ENCODE peak calls at places on chromosomes 2 and 18, in seven cellular contexts. O, Y, I, C, N, S and D are unnamed samples.

GRCh38 chr2:215796160-215796559 is 217.2 kb downstream of the MREG start:
- DNase-seq in O (no peak), Y (peak; percentile 85), I (no peak), C (no peak), N (no peak), S (no peak), D (no peak)

GRCh38 chr2:24970483-24971299 is 1.1 kb downstream of the DNAJC27 start:
- DNase-seq in O (no peak), Y (peak; percentile 50), I (peak; percentile 48), C (no peak), N (no peak), S (no peak), D (no peak)

GRCh38 chr2:42922790-42923631 is 130.6 kb upstream of the HAAO start:
- DNase-seq in O (peak; percentile 91), Y (peak; percentile 92), I (peak; percentile 90), C (no peak), N (no peak), S (no peak), D (no peak)

GRCh38 chr2:23526114-23526513 is 141.1 kb downstream of the KLHL29 start:
- DNase-seq in O (no peak), Y (no peak), I (no peak), C (no peak), N (no peak), S (no peak), D (no peak)

GRCh38 chr2:157785200-157785599 is 90.9 kb downstream of the ACVR1 start:
- DNase-seq in O (no peak), Y (peak; percentile 43), I (peak; percentile 31), C (no peak), N (no peak), S (no peak), D (no peak)

GRCh38 chr2:156883828-156884615 is 373.5 kb upstream of the GALNT5 start:
- DNase-seq in O (no peak), Y (peak; percentile 28), I (peak; percentile 82), C (no peak), N (no peak), S (no peak), D (no peak)

GRCh38 chr18:67514465-67514864 is 2.1 kb downstream of the DSEL start:
- DNase-seq in O (no peak), Y (no peak), I (no peak), C (no peak), N (no peak), S (no peak), D (no peak)

GRCh38 chr2:43000242-43001054 is 208.1 kb upstream of the HAAO start:
- DNase-seq in O (no peak), Y (no peak), I (no peak), C (no peak), N (peak; percentile 52), S (no peak), D (peak; percentile 49)

GRCh38 chr2:199223791-199224190 is 233.9 kb downstream of the SATB2 start:
- DNase-seq in O (no peak), Y (peak; percentile 80), I (peak; percentile 84), C (no peak), N (no peak), S (no peak), D (no peak)

GRCh38 chr2:71614976-71615768 is 161.8 kb downstream of the DYSF start:
- DNase-seq in O (no peak), Y (peak; percentile 44), I (no peak), C (peak; percentile 14), N (no peak), S (peak; percentile 89), D (no peak)

GRCh38 chr2:218694405-218695145 is 16.1 kb upstream of the TTLL4 start:
- DNase-seq in O (no peak), Y (peak; percentile 30), I (no peak), C (no peak), N (no peak), S (no peak), D (no peak)

GRCh38 chr2:33230877-33231276 is 245.6 kb upstream of the RASGRP3 start:
- DNase-seq in O (no peak), Y (peak; percentile 67), I (peak; percentile 68), C (no peak), N (no peak), S (no peak), D (no peak)

GRCh38 chr2:3463156-3463835 is 56.0 kb downstream of the ADI1 start:
- DNase-seq in O (no peak), Y (no peak), I (no peak), C (no peak), N (no peak), S (no peak), D (no peak)

GRCh38 chr2:119431976-119432881 is 575 bp downstream of the TMEM37 start:
- DNase-seq in O (no peak), Y (peak; percentile 48), I (no peak), C (peak; percentile 35), N (no peak), S (peak; percentile 34), D (no peak)

GRCh38 chr18:24734058-24734457 is 273.6 kb downstream of the HRH4 start:
- DNase-seq in O (no peak), Y (no peak), I (no peak), C (peak; percentile 46), N (no peak), S (no peak), D (no peak)

GRCh38 chr18:50614838-50615237 is 55.0 kb downstream of the MAPK4 start:
- DNase-seq in O (no peak), Y (no peak), I (peak; percentile 79), C (no peak), N (no peak), S (no peak), D (no peak)

GRCh38 chr18:55483472-55483871 is 104.5 kb downstream of the TCF4 start:
- DNase-seq in O (no peak), Y (no peak), I (no peak), C (no peak), N (no peak), S (no peak), D (no peak)

GRCh38 chr18:12783524-12783923 is 80.7 kb downstream of the PSMG2 start:
- DNase-seq in O (no peak), Y (no peak), I (no peak), C (no peak), N (no peak), S (no peak), D (no peak)

GRCh38 chr2:161250864-161251436 is 57.3 kb upstream of the PSMD14 start:
- DNase-seq in O (no peak), Y (peak; percentile 36), I (peak; percentile 84), C (peak; percentile 43), N (peak; percentile 38), S (no peak), D (peak; percentile 39)

GRCh38 chr2:178271629-178272333 is 77.5 kb downstream of the OSBPL6 start:
- DNase-seq in O (no peak), Y (peak; percentile 81), I (peak; percentile 68), C (no peak), N (no peak), S (peak; percentile 84), D (no peak)

GRCh38 chr18:68462766-68463165 is 252.1 kb downstream of the TMX3 start:
- DNase-seq in O (no peak), Y (no peak), I (no peak), C (no peak), N (no peak), S (no peak), D (no peak)

GRCh38 chr2:36380624-36381481 is 25.3 kb downstream of the CRIM1 start:
- DNase-seq in O (no peak), Y (no peak), I (no peak), C (peak; percentile 87), N (no peak), S (peak; percentile 46), D (no peak)

GRCh38 chr18:49177812-49178211 is 227.0 kb upstream of the SMAD7 start:
- DNase-seq in O (no peak), Y (peak; percentile 86), I (peak; percentile 28), C (no peak), N (no peak), S (no peak), D (no peak)

GRCh38 chr2:117902933-117903332 is 88.4 kb downstream of the DDX18 start:
- DNase-seq in O (no peak), Y (no peak), I (no peak), C (no peak), N (no peak), S (no peak), D (no peak)

GRCh38 chr2:201955231-201955630 is 78.4 kb upstream of the FZD7 start:
- DNase-seq in O (no peak), Y (no peak), I (no peak), C (no peak), N (no peak), S (no peak), D (no peak)
- TF ChIP-seq CTCF in O (no peak), Y (no peak), I (no peak), C (no peak), N (no peak), S (no peak), D (no peak)

GRCh38 chr2:166181813-166182154 is 54.0 kb upstream of the SCN1A start:
- DNase-seq in O (no peak), Y (no peak), I (no peak), C (no peak), N (no peak), S (no peak), D (no peak)

GRCh38 chr2:166179201-166179600 is 51.4 kb upstream of the SCN1A start:
- DNase-seq in O (no peak), Y (no peak), I (no peak), C (no peak), N (no peak), S (no peak), D (no peak)

GRCh38 chr2:166184789-166185188 is 57.0 kb upstream of the SCN1A start:
- DNase-seq in O (no peak), Y (no peak), I (peak; percentile 99), C (no peak), N (no peak), S (no peak), D (no peak)

GRCh38 chr2:166180951-166181812 is 53.4 kb upstream of the SCN1A start:
- DNase-seq in O (no peak), Y (no peak), I (peak; percentile 39), C (peak; percentile 72), N (peak; percentile 44), S (no peak), D (peak; percentile 32)
- TF ChIP-seq CTCF in O (peak; percentile 70), Y (peak; percentile 59), I (peak; percentile 73), C (peak; percentile 70), N (peak; percentile 63), S (peak; percentile 31), D (peak; percentile 55)

GRCh38 chr2:41846962-41847361 is 200.9 kb upstream of the PKDCC start:
- DNase-seq in O (no peak), Y (no peak), I (no peak), C (no peak), N (no peak), S (no peak), D (no peak)
- TF ChIP-seq CTCF in O (no peak), Y (no peak), I (no peak), C (no peak), N (no peak), S (no peak), D (no peak)

DNA sequence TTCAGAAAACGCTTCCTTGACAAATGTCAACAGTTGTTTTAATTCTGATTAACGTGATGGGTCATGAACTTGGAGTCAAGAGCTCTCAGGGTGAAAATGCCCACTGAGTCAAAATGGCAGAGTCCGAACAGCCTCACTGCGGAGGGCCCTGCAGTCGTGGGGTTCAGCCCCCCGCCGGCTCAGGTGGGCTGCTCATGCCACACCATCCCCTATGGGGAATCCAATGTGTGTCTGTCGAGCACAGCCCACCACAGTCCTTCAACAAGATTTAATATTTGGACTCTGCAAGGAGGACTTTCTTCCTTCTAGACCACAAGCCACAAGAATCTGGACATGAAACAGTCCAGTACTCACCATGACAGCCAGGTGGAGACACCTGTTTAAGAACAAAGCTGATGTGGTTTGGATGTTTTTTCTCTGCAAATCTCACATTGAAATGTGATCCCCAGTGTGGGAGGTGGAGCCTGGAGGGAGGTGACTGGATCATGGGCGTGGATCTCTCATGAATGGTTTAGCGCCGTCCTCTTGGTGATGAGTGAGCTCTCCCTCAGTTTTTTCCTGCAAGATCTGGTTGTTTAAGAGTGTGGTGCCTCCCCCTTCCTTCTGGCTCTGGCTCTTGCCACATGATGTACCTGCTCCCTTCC is 201.0 kb downstream of the NDUFA10 start:
- DNase-seq in O (no peak), Y (no peak), I (peak; percentile 52), C (peak; percentile 84), N (no peak), S (no peak), D (no peak)
- TF ChIP-seq CTCF in O (no peak), Y (no peak), I (peak; percentile 62), C (peak; percentile 72), N (no peak), S (no peak), D (no peak)